ENCODE peak calls at places on chromosomes 4 and X, in six cellular contexts. V is mesendoderm; M is GDM1; Q is cardiac fibroblast; R is Calu3; I is CD4-positive, alpha-beta memory T cell. P is an unnamed sample.

GRCh38 chrX:50054147-50054546 is 131.8 kb downstream of the CLCN5 start:
- DNase-seq in V (peak; percentile 64), M (no peak), Q (no peak), R (no peak), I (no peak), P (no peak)

GRCh38 chr4:88320174-88320779 is 35.9 kb upstream of the PPM1K start:
- DNase-seq in V (peak; percentile 25), M (no peak), Q (peak; percentile 20), R (peak; percentile 2), I (no peak), P (no peak)

GRCh38 chrX:24981030-24981429 is 34.7 kb downstream of the ARX start:
- DNase-seq in V (no peak), M (no peak), Q (no peak), R (no peak), I (no peak), P (no peak)

GRCh38 chrX:16992902-16993301 is 46.4 kb downstream of the REPS2 start:
- DNase-seq in V (no peak), M (no peak), Q (no peak), R (no peak), I (no peak), P (no peak)

GRCh38 chrX:28981952-28982351 is 394.7 kb downstream of the IL1RAPL1 start:
- DNase-seq in V (no peak), M (no peak), Q (no peak), R (no peak), I (no peak), P (no peak)

GRCh38 chr4:182089326-182089725 is 153.9 kb upstream of the TENM3 start:
- DNase-seq in V (no peak), M (no peak), Q (peak; percentile 19), R (peak; percentile 45), I (no peak), P (no peak)

GRCh38 chr4:25953740-25954139 is 39.7 kb downstream of the SMIM20 start:
- DNase-seq in V (peak; percentile 47), M (no peak), Q (peak; percentile 66), R (no peak), I (no peak), P (peak; percentile 17)

GRCh38 chr4:186726440-186727148 is 2.9 kb upstream of the FAT1 start:
- DNase-seq in V (peak; percentile 94), M (no peak), Q (peak; percentile 76), R (peak; percentile 85), I (no peak), P (peak; percentile 52)

GRCh38 chrX:110241816-110242215 is 76.1 kb downstream of the AMMECR1 start:
- DNase-seq in V (no peak), M (no peak), Q (peak; percentile 43), R (no peak), I (no peak), P (no peak)

GRCh38 chr4:10275696-10276095 is 159.1 kb upstream of the WDR1 start:
- DNase-seq in V (no peak), M (no peak), Q (no peak), R (no peak), I (no peak), P (no peak)

GRCh38 chr4:111678466-111678865 is 466.8 kb upstream of the FAM241A start:
- DNase-seq in V (peak; percentile 85), M (no peak), Q (peak; percentile 75), R (no peak), I (no peak), P (no peak)

GRCh38 chr4:188154668-188155423 is 15.6 kb downstream of the TRIML1 start:
- DNase-seq in V (peak; percentile 37), M (no peak), Q (no peak), R (peak; percentile 53), I (no peak), P (no peak)

GRCh38 chr4:158793021-158793420 is 24.2 kb downstream of the FNIP2 start:
- DNase-seq in V (peak; percentile 31), M (no peak), Q (peak; percentile 15), R (no peak), I (no peak), P (no peak)

GRCh38 chr4:57089549-57089948 is 20.6 kb downstream of the IGFBP7 start:
- DNase-seq in V (no peak), M (no peak), Q (peak; percentile 61), R (no peak), I (no peak), P (no peak)

GRCh38 chr4:129747756-129748155 is 651.8 kb downstream of the C4orf33 start:
- DNase-seq in V (no peak), M (no peak), Q (no peak), R (peak; percentile 8), I (no peak), P (no peak)